ENCODE peak calls at places on chromosomes 5 and 9, in ten cellular contexts. G is fibroblast of lung, M is lung, R is left ventricle myocardium inferior, E is prostate gland, U is A673, K is AG04450, X is transverse colon, V is right atrium auricular region, A is IMR-90. P is an unnamed sample. For H3K27me3, the result is how much of the 10 kb centered on the place peaks cover.

GRCh38 chr5:179322071-179323025 is 22.9 kb downstream of the ADAMTS2 start:
- DNase-seq in G (peak), M (no peak), R (no peak), E (no peak), U (no peak), K (no peak), X (no peak), V (no peak), A (no peak), P (no peak)

GRCh38 chr9:75937859-75938258 is 47.4 kb downstream of the PCSK5 start:
- DNase-seq in G (peak), M (no peak), R (no peak), E (no peak), U (no peak), K (no peak), X (no peak), V (no peak), A (no peak), P (no peak)

GRCh38 chr5:176647870-176648466 is 684 bp downstream of the TSPAN17 start:
- DNase-seq in G (peak), M (peak), R (peak), E (peak), U (peak), K (no peak), X (peak), V (no peak), A (no peak), P (peak)

GRCh38 chr9:2991292-2991691 is 147.4 kb upstream of the PUM3 start:
- DNase-seq in G (no peak), M (no peak), R (no peak), E (no peak), U (no peak), K (no peak), X (no peak), V (no peak), A (no peak), P (no peak)

GRCh38 chr5:134242146-134242545 is 16.3 kb upstream of the PPP2CA start:
- DNase-seq in G (peak), M (no peak), R (peak), E (no peak), U (no peak), K (peak), X (peak), V (no peak), A (peak), P (no peak)

GRCh38 chr9:134331186-134332025 is 5.2 kb downstream of the RXRA start:
- DNase-seq in G (no peak), M (no peak), R (no peak), E (no peak), U (no peak), K (no peak), X (no peak), V (no peak), A (no peak), P (no peak)

GRCh38 chr9:3954228-3954949 is 345.5 kb downstream of the GLIS3 start:
- DNase-seq in G (no peak), M (no peak), R (no peak), E (no peak), U (peak), K (no peak), X (no peak), V (no peak), A (no peak), P (no peak)

GRCh38 chr9:124769451-124770358 is 1.4 kb downstream of the NR6A1 start:
- DNase-seq in G (no peak), M (no peak), R (no peak), E (peak), U (peak), K (no peak), X (peak), V (no peak), A (no peak), P (peak)

GRCh38 chr5:124908603-124909451 is 162.4 kb upstream of the ZNF608 start:
- DNase-seq in G (peak), M (no peak), R (no peak), E (no peak), U (peak), K (no peak), X (no peak), V (no peak), A (peak), P (no peak)

GRCh38 chr5:79014631-79015030 is 29.5 kb upstream of the ARSB start:
- DNase-seq in G (no peak), M (no peak), R (no peak), E (no peak), U (no peak), K (no peak), X (no peak), V (no peak), A (no peak), P (no peak)

GRCh38 chr5:79005939-79006338 is 20.8 kb upstream of the ARSB start:
- DNase-seq in G (no peak), M (no peak), R (no peak), E (no peak), U (no peak), K (no peak), X (no peak), V (no peak), A (no peak), P (no peak)

GRCh38 chr5:79008362-79008761 is 23.3 kb upstream of the ARSB start:
- DNase-seq in G (no peak), M (no peak), R (no peak), E (no peak), U (no peak), K (no peak), X (no peak), V (no peak), A (no peak), P (no peak)

GRCh38 chr5:79011869-79012268 is 26.8 kb upstream of the ARSB start:
- DNase-seq in G (no peak), M (no peak), R (no peak), E (no peak), U (no peak), K (no peak), X (no peak), V (no peak), A (no peak), P (no peak)

GRCh38 chr5:79011219-79011836 is 26.2 kb upstream of the ARSB start:
- DNase-seq in G (peak), M (no peak), R (no peak), E (no peak), U (no peak), K (peak), X (no peak), V (no peak), A (peak), P (no peak)
- TF ChIP-seq CTCF in G (no peak), M (no peak), R (no peak), E (no peak), U (peak), K (peak), X (no peak), V (no peak), A (peak), P (no peak)

GRCh38 chr9:112863781-112864180 is 26.9 kb downstream of the SLC46A2 start:
- DNase-seq in G (no peak), M (no peak), R (no peak), E (no peak), U (no peak), K (no peak), X (no peak), V (no peak), A (no peak), P (no peak)

GRCh38 chr9:112860466-112860865 is 30.2 kb downstream of the SLC46A2 start:
- DNase-seq in G (no peak), M (no peak), R (no peak), E (no peak), U (no peak), K (no peak), X (no peak), V (no peak), A (no peak), P (no peak)

GRCh38 chr9:112861155-112861554 is 29.5 kb downstream of the SLC46A2 start:
- DNase-seq in G (no peak), M (no peak), R (no peak), E (no peak), U (no peak), K (no peak), X (no peak), V (no peak), A (no peak), P (peak)

GRCh38 chr9:112863214-112863613 is 27.5 kb downstream of the SLC46A2 start:
- DNase-seq in G (no peak), M (peak), R (peak), E (no peak), U (no peak), K (no peak), X (no peak), V (no peak), A (peak), P (no peak)

DNA sequence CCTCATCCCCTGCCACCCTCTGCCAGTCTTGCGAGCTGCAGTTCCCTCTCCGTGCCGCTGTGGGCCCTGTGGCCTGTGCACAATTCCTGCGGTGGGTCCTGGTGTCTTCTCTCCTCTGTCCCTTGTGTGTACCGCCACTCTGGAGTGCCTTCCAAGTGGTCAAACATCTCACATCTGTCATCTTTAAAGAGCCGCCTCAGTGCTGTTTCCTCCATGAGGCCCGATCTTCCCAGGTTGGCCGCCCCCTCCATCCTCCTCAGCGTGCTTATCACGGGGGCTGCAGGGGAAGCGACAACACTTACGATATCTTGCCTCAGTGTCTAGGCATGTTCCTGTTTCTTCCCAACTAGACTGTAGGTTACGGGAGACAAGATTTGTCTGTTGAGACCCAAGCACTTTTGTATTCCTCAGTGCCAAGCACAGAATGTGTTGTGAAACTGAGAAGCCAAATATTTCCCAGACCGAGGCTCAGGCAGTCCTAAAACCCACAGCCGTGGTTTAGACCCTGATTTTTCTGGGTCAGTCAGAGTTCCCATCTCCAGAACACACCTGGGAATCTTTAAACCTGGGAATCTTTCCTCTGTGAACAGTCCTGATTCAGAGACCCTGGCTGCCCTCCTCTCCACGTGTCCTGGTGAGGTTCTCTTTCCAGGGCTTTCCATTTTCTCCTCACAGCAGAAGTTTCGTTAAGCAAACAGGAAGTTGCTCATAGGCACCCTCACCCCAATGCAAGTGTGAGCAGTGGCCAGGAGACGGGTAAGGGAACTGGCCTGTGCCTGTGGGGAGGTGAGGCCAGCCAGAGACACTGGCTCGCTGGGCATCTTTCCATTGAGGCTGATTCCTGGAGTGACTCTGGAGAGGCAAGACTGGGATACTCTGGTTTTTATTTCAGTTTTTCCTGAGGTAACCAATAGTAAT is 28.8 kb downstream of the SLC46A2 start:
- DNase-seq in G (peak), M (peak), R (peak), E (no peak), U (no peak), K (no peak), X (peak), V (peak), A (peak), P (no peak)
- H3K4me3 ChIP-seq in G (no peak), M (no peak), R (no peak), E (no peak), U (no peak), K (no peak), X (no peak), V (no peak), A (no peak), P (no peak)

DNA sequence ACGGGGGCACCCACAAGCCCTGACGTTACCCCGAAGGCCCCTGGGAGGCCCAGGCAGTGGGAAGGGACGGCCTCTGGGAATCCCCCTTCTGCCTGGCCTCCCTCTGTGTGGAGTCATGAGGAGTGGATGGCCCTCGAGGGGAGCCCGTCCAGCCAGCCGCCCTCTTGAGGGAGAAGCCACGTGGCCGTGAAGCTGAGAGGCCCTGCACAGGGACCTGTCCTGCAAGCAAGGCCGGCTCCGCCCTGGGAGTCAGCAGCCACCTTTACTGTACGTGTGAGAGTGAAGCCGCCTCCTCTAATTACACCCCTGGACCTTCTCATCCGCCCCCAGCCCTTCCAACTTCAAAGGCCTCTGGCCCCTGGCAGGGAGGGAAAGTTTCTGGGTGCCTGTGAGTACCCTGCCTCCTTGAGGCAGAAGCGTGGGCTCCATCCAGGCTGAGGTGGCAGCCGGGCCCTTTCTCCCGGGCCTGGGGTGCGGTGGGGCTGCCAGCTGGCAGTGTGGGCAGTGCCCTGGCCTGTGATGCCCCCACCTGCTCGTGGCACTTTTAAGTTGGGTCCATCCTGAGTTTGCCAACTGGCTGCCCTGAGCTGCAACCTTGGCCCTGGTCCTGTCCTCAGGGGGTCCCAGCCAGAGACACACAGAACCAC is 55.9 kb upstream of the EGFL7 start:
- DNase-seq in G (no peak), M (no peak), R (no peak), E (no peak), U (no peak), K (no peak), X (peak), V (no peak), A (no peak), P (no peak)
- H3K27me3 ChIP-seq in G (under half), M (under half), R (under half), E (under half), U (under half), K (under half), X (under half), V (under half), A (under half), P (under half)

GRCh38 chr5:627840-628239 is 15.7 kb downstream of the CEP72 start:
- DNase-seq in G (no peak), M (no peak), R (no peak), E (no peak), U (no peak), K (no peak), X (no peak), V (no peak), A (no peak), P (no peak)

GRCh38 chr5:625516-625915 is 13.4 kb downstream of the CEP72 start:
- DNase-seq in G (no peak), M (no peak), R (no peak), E (no peak), U (no peak), K (no peak), X (no peak), V (no peak), A (no peak), P (no peak)

GRCh38 chr5:624951-625230 is 12.8 kb downstream of the CEP72 start:
- DNase-seq in G (no peak), M (no peak), R (no peak), E (no peak), U (peak), K (no peak), X (no peak), V (no peak), A (no peak), P (no peak)

GRCh38 chr5:624118-624950 is 12.2 kb downstream of the CEP72 start:
- DNase-seq in G (no peak), M (no peak), R (no peak), E (no peak), U (no peak), K (no peak), X (no peak), V (no peak), A (no peak), P (no peak)

GRCh38 chr5:626850-627249 is 14.7 kb downstream of the CEP72 start:
- DNase-seq in G (no peak), M (no peak), R (no peak), E (no peak), U (no peak), K (no peak), X (no peak), V (no peak), A (peak), P (no peak)
- TF ChIP-seq CTCF in G (no peak), M (no peak), R (no peak), E (no peak), U (no peak), K (no peak), X (no peak), V (no peak), A (no peak), P (no peak)

GRCh38 chr5:119328753-119329602 is 26.8 kb upstream of the TNFAIP8 start:
- DNase-seq in G (peak), M (no peak), R (no peak), E (peak), U (no peak), K (peak), X (peak), V (no peak), A (peak), P (no peak)

GRCh38 chr5:119331566-119332095 is 24.2 kb upstream of the TNFAIP8 start:
- DNase-seq in G (no peak), M (no peak), R (no peak), E (no peak), U (no peak), K (no peak), X (no peak), V (no peak), A (no peak), P (no peak)

GRCh38 chr5:119332978-119333401 is 22.8 kb upstream of the TNFAIP8 start:
- DNase-seq in G (no peak), M (no peak), R (no peak), E (peak), U (no peak), K (no peak), X (no peak), V (no peak), A (no peak), P (no peak)

GRCh38 chr5:119329701-119330100 is 26.1 kb upstream of the TNFAIP8 start:
- DNase-seq in G (no peak), M (no peak), R (no peak), E (no peak), U (no peak), K (no peak), X (no peak), V (no peak), A (peak), P (no peak)

GRCh38 chr5:119330367-119331183 is 25.2 kb upstream of the TNFAIP8 start:
- DNase-seq in G (no peak), M (no peak), R (no peak), E (no peak), U (no peak), K (no peak), X (no peak), V (no peak), A (no peak), P (no peak)
- H3K4me3 ChIP-seq in G (no peak), M (no peak), R (no peak), E (no peak), U (no peak), K (no peak), X (no peak), V (no peak), A (no peak), P (no peak)

DNA sequence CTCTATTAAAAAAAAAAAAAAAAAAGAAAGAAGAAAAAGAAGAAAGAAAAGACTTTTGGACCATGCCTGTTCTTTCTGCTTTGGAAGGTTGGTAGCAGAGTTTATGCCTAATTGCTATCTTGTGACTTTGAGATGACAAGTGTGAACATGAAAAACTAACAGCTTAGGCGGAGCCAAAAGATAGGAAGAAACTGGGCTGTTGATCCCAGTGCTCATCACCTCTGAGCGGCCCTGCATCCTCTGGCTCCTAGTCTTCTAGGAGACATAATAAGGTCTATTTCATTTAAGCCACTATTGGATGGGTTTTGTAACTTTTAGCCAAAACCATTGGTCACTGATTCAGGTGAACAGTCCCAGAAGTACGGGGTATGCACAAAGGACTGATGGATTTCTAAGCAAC is 34.4 kb upstream of the ATP6V1G1 start:
- DNase-seq in G (no peak), M (no peak), R (no peak), E (no peak), U (no peak), K (no peak), X (no peak), V (no peak), A (no peak), P (no peak)
- H3K27me3 ChIP-seq in G (under half), M (under half), R (under half), E (under half), U (under half), K (under half), X (under half), V (under half), A (under half), P (under half)

GRCh38 chr5:127844631-127845030 is 141.4 kb downstream of the CCDC192 start:
- DNase-seq in G (no peak), M (no peak), R (peak), E (peak), U (no peak), K (no peak), X (peak), V (no peak), A (no peak), P (no peak)
- TF ChIP-seq CTCF in G (no peak), M (no peak), R (no peak), E (peak), U (no peak), K (no peak), X (no peak), V (peak), A (no peak), P (no peak)